ENCODE peak calls at places on chromosomes 6 and 20, in nine cellular contexts. P is body of pancreas; Y is GM23248; H is psoas muscle; C is brain microvascular endothelial cell; V is uterus; X is CD4-positive, alpha-beta memory T cell; E is heart left ventricle; S is aorta. W is an unnamed sample.

GRCh38 chr6:13615802-13616140 is 636 bp downstream of the NOL7 start:
- DNase-seq in P (peak; percentile 48), Y (peak; percentile 87), H (peak; percentile 59), C (peak; percentile 38), V (peak; percentile 32), X (no peak), E (peak; percentile 53), S (peak; percentile 76), W (peak; percentile 59)

GRCh38 chr6:149289192-149289741 is 28.2 kb upstream of the TAB2 start:
- DNase-seq in P (no peak), Y (no peak), H (no peak), C (no peak), V (no peak), X (no peak), E (no peak), S (no peak), W (no peak)

GRCh38 chr20:37567331-37567665 is 39.6 kb upstream of the BLCAP start:
- DNase-seq in P (no peak), Y (no peak), H (no peak), C (no peak), V (no peak), X (no peak), E (no peak), S (no peak), W (no peak)

GRCh38 chr20:32551693-32552092 is 33.4 kb downstream of the NOL4L start:
- DNase-seq in P (no peak), Y (no peak), H (no peak), C (no peak), V (no peak), X (no peak), E (no peak), S (no peak), W (no peak)

GRCh38 chr6:12595161-12595792 is 121.3 kb upstream of the PHACTR1 start:
- DNase-seq in P (no peak), Y (peak; percentile 35), H (no peak), C (no peak), V (no peak), X (no peak), E (no peak), S (no peak), W (no peak)

GRCh38 chr20:31837896-31838397 is 7.5 kb downstream of the FOXS1 start:
- DNase-seq in P (no peak), Y (peak; percentile 78), H (no peak), C (peak; percentile 43), V (no peak), X (no peak), E (no peak), S (no peak), W (no peak)

GRCh38 chr6:118864330-118865166 is 29.4 kb upstream of the ASF1A start:
- DNase-seq in P (no peak), Y (no peak), H (no peak), C (no peak), V (no peak), X (no peak), E (no peak), S (no peak), W (no peak)

GRCh38 chr20:48230251-48230650 is 445.0 kb upstream of the SULF2 start:
- DNase-seq in P (no peak), Y (no peak), H (no peak), C (no peak), V (no peak), X (no peak), E (no peak), S (no peak), W (no peak)

GRCh38 chr20:17225891-17226409 is 890 bp upstream of the PCSK2 start:
- DNase-seq in P (peak; percentile 33), Y (peak; percentile 6), H (no peak), C (no peak), V (no peak), X (no peak), E (no peak), S (no peak), W (no peak)

GRCh38 chr6:170031096-170031471 is 259.8 kb downstream of the DLL1 start:
- DNase-seq in P (peak; percentile 75), Y (peak; percentile 36), H (no peak), C (no peak), V (no peak), X (no peak), E (no peak), S (peak; percentile 24), W (no peak)

GRCh38 chr6:135852775-135853174 is 1.3 kb downstream of the PDE7B start:
- DNase-seq in P (no peak), Y (peak; percentile 33), H (no peak), C (no peak), V (no peak), X (no peak), E (no peak), S (no peak), W (no peak)

GRCh38 chr6:66210964-66211363 is 503.9 kb upstream of the EYS start:
- DNase-seq in P (no peak), Y (no peak), H (no peak), C (no peak), V (no peak), X (peak; percentile 9), E (no peak), S (no peak), W (no peak)

GRCh38 chr6:142167472-142167871 is 20.4 kb downstream of the VTA1 start:
- DNase-seq in P (no peak), Y (no peak), H (no peak), C (no peak), V (no peak), X (no peak), E (no peak), S (no peak), W (no peak)
- H3K36me3 ChIP-seq in P (no peaks in the 10 kb centered on the region), Y (peaks cover 43% of the 10 kb centered on the region), H (no peaks in the 10 kb centered on the region), C (peaks cover 11% of the 10 kb centered on the region), V (no peaks in the 10 kb centered on the region), X (peaks cover 33% of the 10 kb centered on the region), E (peaks cover 64% of the 10 kb centered on the region), S (no peaks in the 10 kb centered on the region), W (no peaks in the 10 kb centered on the region)

DNA sequence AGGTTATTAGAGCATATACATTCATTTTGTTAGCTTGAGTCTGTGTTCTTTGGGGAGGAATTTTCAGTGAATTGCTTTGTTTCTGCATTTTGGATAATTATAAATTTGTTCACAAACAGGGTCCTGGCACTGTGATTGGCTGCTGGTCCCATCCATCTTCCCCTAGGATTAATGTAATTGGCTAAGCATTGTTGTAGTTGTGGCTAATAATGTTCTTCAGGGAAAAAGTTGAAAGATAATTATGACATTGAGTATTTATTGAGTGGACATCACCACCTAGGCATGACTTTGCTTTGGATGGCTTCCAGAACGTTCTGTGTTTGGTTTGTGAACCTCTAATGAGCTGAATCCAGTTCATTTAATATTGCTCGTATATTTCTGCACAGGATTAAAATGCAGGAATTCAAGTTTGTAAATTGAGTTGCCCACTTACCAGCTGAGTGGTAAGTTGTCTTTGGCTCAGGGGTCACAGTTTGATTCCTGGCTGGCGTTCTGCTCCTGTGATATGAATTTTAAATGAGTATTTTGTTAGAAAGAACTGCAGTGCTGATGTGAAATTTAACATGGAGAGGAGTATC is 55.1 kb downstream of the ARID1B start:
- DNase-seq in P (peak; percentile 41), Y (peak; percentile 28), H (peak; percentile 39), C (peak; percentile 64), V (peak; percentile 71), X (no peak), E (peak; percentile 64), S (no peak), W (peak; percentile 9)
- H3K27ac ChIP-seq in P (no peak overlapping the region), Y (no peak overlapping the region), H (peak overlapping the region; percentile 34), C (no peak overlapping the region), V (peak overlapping the region; percentile 48), X (no peak overlapping the region), E (peak overlapping the region; percentile 39), S (peak overlapping the region; percentile 19), W (no peak overlapping the region)

GRCh38 chr6:92201618-92202017 is 1217.7 kb downstream of the EPHA7 start:
- DNase-seq in P (no peak), Y (no peak), H (no peak), C (peak; percentile 9), V (no peak), X (no peak), E (no peak), S (no peak), W (no peak)
- H3K36me3 ChIP-seq in P (no peaks in the 10 kb centered on the region), Y (no peaks in the 10 kb centered on the region), H (no peaks in the 10 kb centered on the region), C (no peaks in the 10 kb centered on the region), V (no peaks in the 10 kb centered on the region), X (no peaks in the 10 kb centered on the region), E (no peaks in the 10 kb centered on the region), S (no peaks in the 10 kb centered on the region), W (no peaks in the 10 kb centered on the region)

DNA sequence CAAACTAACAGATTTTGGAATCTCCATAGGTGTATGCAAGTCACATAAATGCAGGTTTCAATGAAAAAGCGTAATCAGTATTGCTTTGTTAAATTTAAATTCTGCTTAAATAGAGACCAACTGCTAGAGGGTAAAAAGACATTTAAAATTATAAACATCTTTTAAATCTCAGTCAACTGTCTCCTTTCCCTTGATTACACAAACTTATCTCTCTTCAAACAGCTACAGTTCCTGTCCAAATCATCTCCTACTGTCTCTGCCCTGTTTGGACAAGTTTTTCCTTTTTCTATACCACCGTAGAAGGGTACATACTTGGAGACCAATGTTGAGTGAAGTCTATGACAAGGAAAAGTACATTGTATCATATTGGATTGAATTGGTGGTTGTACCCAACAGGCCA is 43.5 kb downstream of the AGPAT4 start:
- DNase-seq in P (no peak), Y (no peak), H (no peak), C (no peak), V (no peak), X (no peak), E (no peak), S (no peak), W (no peak)
- H3K27ac ChIP-seq in P (no peak overlapping the region), Y (peak overlapping the region; percentile 99), H (no peak overlapping the region), C (no peak overlapping the region), V (no peak overlapping the region), X (no peak overlapping the region), E (no peak overlapping the region), S (no peak overlapping the region), W (no peak overlapping the region)

DNA sequence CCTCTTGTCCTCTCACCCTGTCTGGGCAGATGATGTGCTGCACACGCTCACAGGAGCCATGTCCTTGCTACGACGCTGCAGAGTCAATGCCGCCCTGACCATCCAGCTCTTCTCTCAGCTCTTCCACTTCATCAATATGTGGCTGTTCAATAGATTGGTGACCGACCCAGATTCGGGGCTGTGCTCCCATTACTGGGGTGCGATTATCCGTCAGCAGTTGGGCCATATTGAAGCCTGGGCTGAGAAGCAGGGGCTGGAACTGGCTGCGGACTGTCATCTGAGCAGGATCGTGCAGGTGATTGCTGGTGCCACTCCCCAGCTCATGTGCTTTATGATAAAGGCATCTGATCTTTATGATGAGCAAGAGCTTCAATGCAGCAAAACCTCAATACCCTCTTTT is 82.3 kb upstream of the KIF25 start:
- DNase-seq in P (no peak), Y (no peak), H (no peak), C (no peak), V (no peak), X (no peak), E (no peak), S (no peak), W (no peak)
- H3K36me3 ChIP-seq in P (no peaks in the 10 kb centered on the region), Y (peaks cover 22% of the 10 kb centered on the region), H (peaks cover 6% of the 10 kb centered on the region), C (peaks cover 12% of the 10 kb centered on the region), V (no peaks in the 10 kb centered on the region), X (peaks cover 13% of the 10 kb centered on the region), E (peaks cover 97% of the 10 kb centered on the region), S (peaks cover 15% of the 10 kb centered on the region), W (peaks cover 26% of the 10 kb centered on the region)

DNA sequence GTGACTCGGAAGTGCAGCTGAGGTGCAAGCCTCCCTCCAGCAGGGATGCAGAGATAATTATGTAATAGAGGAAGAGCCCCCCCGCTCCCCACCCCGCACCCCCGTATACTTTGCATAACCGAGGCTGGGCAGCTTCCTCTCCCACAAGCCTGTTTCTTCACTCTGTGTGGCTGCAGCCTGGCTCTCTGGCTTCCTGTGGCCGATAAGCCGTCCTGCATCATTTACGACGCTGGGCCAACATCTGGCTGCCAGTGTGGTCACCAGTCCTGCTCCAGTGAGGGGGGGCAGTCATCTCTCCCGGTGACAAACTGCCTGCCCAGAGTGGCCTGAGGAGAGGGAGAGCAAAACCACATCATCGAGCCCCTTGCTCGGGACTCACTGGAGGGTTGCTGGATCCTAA is 59.2 kb downstream of the RBM38 start:
- DNase-seq in P (no peak), Y (peak; percentile 56), H (peak; percentile 41), C (no peak), V (peak; percentile 38), X (no peak), E (peak; percentile 65), S (peak; percentile 87), W (peak; percentile 18)
- H3K27ac ChIP-seq in P (no peak overlapping the region), Y (no peak overlapping the region), H (peak overlapping the region; percentile 69), C (no peak overlapping the region), V (no peak overlapping the region), X (no peak overlapping the region), E (no peak overlapping the region), S (no peak overlapping the region), W (no peak overlapping the region)

W was measured in small intestine.